ENCODE peak calls at places on chromosomes 2 and 18, in seven cellular contexts. L is activated CD8-positive, alpha-beta memory T cell treated with anti-CD3 and anti-CD28 coated beads for 24 hours; M is right atrium auricular region; X is NCI-H1105 treated with DMSO at 0.1 percent for 48 hours; W is NCI-H1092 treated with DMSO at 0.1 percent for 48 hours; I is GM19239; V is activated T-cell treated with anti-CD3 and anti-CD28 coated beads for 24 hours. B is an unnamed sample.

GRCh38 chr2:584863-585823 is 92.1 kb downstream of the TMEM18 start:
- DNase-seq in X (no peak), L (peak; percentile 73), M (no peak), V (peak; percentile 21), I (no peak), W (no peak), B (no peak)

GRCh38 chr18:37395138-37395537 is 170.5 kb downstream of the CELF4 start:
- DNase-seq in M (no peak), I (no peak), L (no peak), V (no peak), X (no peak), W (no peak), B (no peak)

GRCh38 chr2:233816334-233816733 is 38.0 kb downstream of the HJURP start:
- DNase-seq in V (no peak), L (no peak), W (no peak), M (no peak), I (no peak), X (peak; percentile 33), B (no peak)

GRCh38 chr2:22215517-22215916 is 1091.7 kb downstream of the TDRD15 start:
- DNase-seq in I (no peak), L (no peak), W (no peak), X (no peak), M (no peak), V (no peak), B (no peak)

GRCh38 chr2:147996828-147997227 is 23.7 kb downstream of the ORC4 start:
- DNase-seq in I (no peak), M (no peak), W (no peak), L (no peak), X (no peak), V (no peak), B (no peak)

GRCh38 chr18:42929857-42930256 is 185.6 kb downstream of the RIT2 start:
- DNase-seq in X (no peak), I (no peak), V (no peak), W (no peak), M (no peak), L (no peak), B (no peak)

GRCh38 chr2:227703280-227703732 is 14.5 kb downstream of the SLC19A3 start:
- DNase-seq in X (no peak), V (no peak), I (no peak), W (no peak), M (no peak), L (no peak), B (peak; percentile 74)

GRCh38 chr2:165455940-165456479 is 13.5 kb upstream of the CSRNP3 start:
- DNase-seq in W (no peak), X (no peak), L (no peak), M (no peak), I (no peak), V (no peak), B (no peak)

GRCh38 chr2:99348173-99348572 is 11.0 kb downstream of the EIF5B start:
- DNase-seq in I (no peak), M (no peak), V (no peak), L (no peak), W (no peak), X (no peak), B (no peak)

GRCh38 chr2:144201868-144202468 is 318.0 kb downstream of the ZEB2 start:
- DNase-seq in L (no peak), M (no peak), V (no peak), I (no peak), X (no peak), W (no peak), B (no peak)

GRCh38 chr2:111036042-111036441 is 84.7 kb upstream of the BCL2L11 start:
- DNase-seq in V (no peak), L (peak; percentile 56), M (no peak), X (no peak), W (no peak), I (no peak), B (no peak)

GRCh38 chr2:177667626-177668025 is 275.1 kb downstream of the AGPS start:
- DNase-seq in W (no peak), L (no peak), V (no peak), X (no peak), I (no peak), M (no peak), B (peak; percentile 18)

GRCh38 chr2:2698182-2699116 is 367.4 kb upstream of the MYT1L start:
- DNase-seq in L (no peak), X (no peak), I (no peak), M (no peak), V (no peak), W (peak; percentile 39), B (no peak)

GRCh38 chr2:6452702-6453481 is 412.8 kb downstream of the CMPK2 start:
- DNase-seq in M (no peak), W (no peak), V (no peak), I (no peak), L (no peak), X (no peak), B (no peak)

GRCh38 chr2:40394030-40394429 is 57.9 kb downstream of the SLC8A1 start:
- DNase-seq in L (no peak), X (no peak), V (no peak), I (no peak), W (no peak), M (no peak), B (no peak)

GRCh38 chr2:100365434-100365833 is 43.1 kb upstream of the LONRF2 start:
- DNase-seq in I (no peak), L (no peak), W (peak; percentile 55), X (peak; percentile 89), V (no peak), M (no peak), B (peak; percentile 94)

GRCh38 chr18:48036641-48037421 is 106.4 kb upstream of the SMAD2 start:
- DNase-seq in L (no peak), W (peak; percentile 57), M (no peak), X (peak; percentile 81), V (no peak), I (no peak), B (no peak)

GRCh38 chr2:182077451-182078142 is 91.9 kb downstream of the PPP1R1C start:
- DNase-seq in X (peak; percentile 96), W (peak; percentile 81), M (no peak), I (no peak), L (no peak), V (peak; percentile 1), B (peak; percentile 42)

GRCh38 chr18:32714571-32715148 is 58.2 kb downstream of the KLHL14 start:
- DNase-seq in W (peak; percentile 88), V (peak; percentile 4), I (peak; percentile 28), L (no peak), X (peak; percentile 76), M (no peak), B (peak; percentile 41)

GRCh38 chr2:229160180-229160579 is 110.9 kb downstream of the PID1 start:
- DNase-seq in V (no peak), W (no peak), I (no peak), L (no peak), X (no peak), M (no peak), B (peak; percentile 24)

GRCh38 chr2:85427300-85427699 is 8.8 kb downstream of the SH2D6 start:
- DNase-seq in W (no peak), M (no peak), I (no peak), X (no peak), L (no peak), V (no peak), B (no peak)

GRCh38 chr18:33282709-33283333 is 157.7 kb downstream of the CCDC178 start:
- DNase-seq in X (no peak), L (no peak), M (no peak), V (no peak), W (no peak), I (no peak), B (no peak)

GRCh38 chr18:5510109-5510846 is 33.5 kb downstream of the EPB41L3 start:
- DNase-seq in V (no peak), I (no peak), X (no peak), M (no peak), L (no peak), W (no peak), B (peak; percentile 32)

GRCh38 chr2:217650716-217651360 is 352.0 kb downstream of the TNS1 start:
- DNase-seq in M (no peak), X (peak; percentile 46), L (no peak), W (peak; percentile 34), I (peak; percentile 57), V (peak; percentile 1), B (peak; percentile 39)

GRCh38 chr2:20378891-20379519 is 28.4 kb upstream of the PUM2 start:
- DNase-seq in I (no peak), L (no peak), X (peak; percentile 11), W (peak; percentile 43), V (no peak), M (peak; percentile 84), B (no peak)